ENCODE peak calls at places on chromosomes 7 and 10, in ten cellular contexts. One of them, this sample, is unnamed.

GRCh38 chr10:123297175-123297574 is 143.0 kb downstream of the BUB3 start:
- DNase-seq in right lobe of liver: no peak
- DNase-seq in brain microvascular endothelial cell: no peak
- DNase-seq in IMR-90: no peak
- DNase-seq in neuronal stem cell: no peak
- DNase-seq in pancreas: no peak
- DNase-seq in aorta: no peak
- DNase-seq in A549: no peak
- DNase-seq in adrenal gland: no peak
- DNase-seq in hepatocyte: no peak
- DNase-seq in this sample: no peak

GRCh38 chr7:452230-452751 is 67.4 kb downstream of the PDGFA start:
- DNase-seq in IMR-90: peak
- DNase-seq in adrenal gland: no peak
- DNase-seq in pancreas: no peak
- DNase-seq in neuronal stem cell: no peak
- DNase-seq in right lobe of liver: peak
- DNase-seq in brain microvascular endothelial cell: peak
- DNase-seq in hepatocyte: peak
- DNase-seq in aorta: no peak
- DNase-seq in A549: no peak
- DNase-seq in this sample: no peak

GRCh38 chr7:149027055-149027454 is 1.2 kb downstream of the PDIA4 start:
- DNase-seq in A549: no peak
- DNase-seq in adrenal gland: no peak
- DNase-seq in pancreas: no peak
- DNase-seq in right lobe of liver: no peak
- DNase-seq in neuronal stem cell: no peak
- DNase-seq in IMR-90: no peak
- DNase-seq in brain microvascular endothelial cell: no peak
- DNase-seq in hepatocyte: no peak
- DNase-seq in aorta: no peak
- DNase-seq in this sample: no peak

GRCh38 chr10:19835952-19836351 is 19.7 kb downstream of the PLXDC2 start:
- DNase-seq in brain microvascular endothelial cell: no peak
- DNase-seq in aorta: no peak
- DNase-seq in adrenal gland: no peak
- DNase-seq in right lobe of liver: no peak
- DNase-seq in A549: no peak
- DNase-seq in neuronal stem cell: no peak
- DNase-seq in hepatocyte: no peak
- DNase-seq in pancreas: no peak
- DNase-seq in IMR-90: no peak
- DNase-seq in this sample: no peak

GRCh38 chr7:46900312-46901263 is 681.3 kb downstream of the TNS3 start:
- DNase-seq in IMR-90: peak
- DNase-seq in neuronal stem cell: no peak
- DNase-seq in brain microvascular endothelial cell: no peak
- DNase-seq in pancreas: no peak
- DNase-seq in A549: no peak
- DNase-seq in right lobe of liver: no peak
- DNase-seq in aorta: no peak
- DNase-seq in adrenal gland: peak
- DNase-seq in hepatocyte: no peak
- DNase-seq in this sample: no peak

GRCh38 chr7:98557538-98558031 is 59.5 kb upstream of the NPTX2 start:
- DNase-seq in right lobe of liver: no peak
- DNase-seq in IMR-90: no peak
- DNase-seq in adrenal gland: peak
- DNase-seq in brain microvascular endothelial cell: no peak
- DNase-seq in pancreas: peak
- DNase-seq in aorta: no peak
- DNase-seq in A549: no peak
- DNase-seq in hepatocyte: peak
- DNase-seq in neuronal stem cell: no peak
- DNase-seq in this sample: no peak

GRCh38 chr7:65216469-65216868 is 157.2 kb upstream of the ZNF92 start:
- DNase-seq in neuronal stem cell: peak
- DNase-seq in adrenal gland: peak
- DNase-seq in hepatocyte: peak
- DNase-seq in A549: no peak
- DNase-seq in pancreas: peak
- DNase-seq in brain microvascular endothelial cell: no peak
- DNase-seq in aorta: peak
- DNase-seq in IMR-90: peak
- DNase-seq in right lobe of liver: peak
- DNase-seq in this sample: peak

GRCh38 chr7:77258593-77258992 is 59.0 kb upstream of the FGL2 start:
- DNase-seq in aorta: no peak
- DNase-seq in A549: no peak
- DNase-seq in hepatocyte: no peak
- DNase-seq in neuronal stem cell: no peak
- DNase-seq in pancreas: no peak
- DNase-seq in adrenal gland: no peak
- DNase-seq in brain microvascular endothelial cell: no peak
- DNase-seq in right lobe of liver: no peak
- DNase-seq in IMR-90: no peak
- DNase-seq in this sample: no peak

GRCh38 chr10:3784510-3785250 is at the start of gene KLF6:
- DNase-seq in hepatocyte: peak
- DNase-seq in aorta: peak
- DNase-seq in right lobe of liver: peak
- DNase-seq in adrenal gland: no peak
- DNase-seq in brain microvascular endothelial cell: no peak
- DNase-seq in IMR-90: peak
- DNase-seq in pancreas: peak
- DNase-seq in neuronal stem cell: no peak
- DNase-seq in A549: no peak
- DNase-seq in this sample: no peak

GRCh38 chr7:49297958-49298357 is 373.6 kb downstream of the CDC14C start:
- DNase-seq in A549: no peak
- DNase-seq in aorta: no peak
- DNase-seq in pancreas: no peak
- DNase-seq in hepatocyte: no peak
- DNase-seq in right lobe of liver: no peak
- DNase-seq in neuronal stem cell: no peak
- DNase-seq in adrenal gland: no peak
- DNase-seq in IMR-90: no peak
- DNase-seq in brain microvascular endothelial cell: no peak
- DNase-seq in this sample: no peak

GRCh38 chr7:49295136-49295535 is 370.8 kb downstream of the CDC14C start:
- DNase-seq in IMR-90: no peak
- DNase-seq in aorta: no peak
- DNase-seq in right lobe of liver: no peak
- DNase-seq in pancreas: no peak
- DNase-seq in hepatocyte: no peak
- DNase-seq in brain microvascular endothelial cell: no peak
- DNase-seq in adrenal gland: no peak
- DNase-seq in A549: no peak
- DNase-seq in neuronal stem cell: no peak
- DNase-seq in this sample: peak

GRCh38 chr7:49294611-49295010 is 370.3 kb downstream of the CDC14C start:
- DNase-seq in pancreas: no peak
- DNase-seq in A549: no peak
- DNase-seq in hepatocyte: no peak
- DNase-seq in neuronal stem cell: no peak
- DNase-seq in adrenal gland: no peak
- DNase-seq in IMR-90: no peak
- DNase-seq in brain microvascular endothelial cell: no peak
- DNase-seq in aorta: no peak
- DNase-seq in right lobe of liver: no peak
- DNase-seq in this sample: peak
- H3K27ac ChIP-seq in pancreas: no peak
- H3K27ac ChIP-seq in A549: no peak
- H3K27ac ChIP-seq in hepatocyte: no peak
- H3K27ac ChIP-seq in neuronal stem cell: no peak
- H3K27ac ChIP-seq in adrenal gland: no peak
- H3K27ac ChIP-seq in IMR-90: no peak
- H3K27ac ChIP-seq in brain microvascular endothelial cell: no peak
- H3K27ac ChIP-seq in aorta: no peak
- H3K27ac ChIP-seq in right lobe of liver: no peak
- H3K27ac ChIP-seq in this sample: peak

DNA sequence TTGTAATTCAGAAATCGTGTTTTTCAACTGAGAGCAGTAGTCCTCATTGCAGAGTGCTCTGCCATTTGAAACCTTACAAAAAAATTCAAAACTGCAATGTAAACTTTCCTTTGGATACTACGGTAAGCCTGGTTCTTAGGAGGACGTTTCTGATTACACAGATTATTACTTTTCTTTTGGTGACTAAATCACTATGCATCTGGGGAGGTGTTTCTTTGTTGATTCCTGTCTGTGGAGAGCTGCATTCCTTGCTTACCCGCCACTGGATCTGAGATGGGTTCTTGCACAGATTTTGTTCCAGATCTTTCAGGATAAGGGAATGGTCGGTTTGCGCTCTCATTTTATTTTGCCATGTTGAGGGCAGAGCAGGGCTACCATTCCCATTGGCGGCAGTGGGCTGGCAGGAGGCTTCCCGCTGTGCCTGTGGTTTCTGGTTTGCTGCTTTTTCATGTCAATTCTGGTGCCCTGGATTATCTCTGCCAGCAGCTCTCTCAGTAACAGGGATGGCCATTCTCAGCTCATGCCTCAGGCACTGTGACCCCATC is 485.1 kb downstream of the GLRX3 start:
- DNase-seq in aorta: no peak
- DNase-seq in A549: no peak
- DNase-seq in pancreas: no peak
- DNase-seq in hepatocyte: no peak
- DNase-seq in IMR-90: no peak
- DNase-seq in brain microvascular endothelial cell: no peak
- DNase-seq in neuronal stem cell: no peak
- DNase-seq in adrenal gland: no peak
- DNase-seq in right lobe of liver: no peak
- DNase-seq in this sample: no peak
- H3K27ac ChIP-seq in aorta: no peak
- H3K27ac ChIP-seq in A549: no peak
- H3K27ac ChIP-seq in pancreas: no peak
- H3K27ac ChIP-seq in hepatocyte: no peak
- H3K27ac ChIP-seq in IMR-90: no peak
- H3K27ac ChIP-seq in brain microvascular endothelial cell: no peak
- H3K27ac ChIP-seq in neuronal stem cell: no peak
- H3K27ac ChIP-seq in adrenal gland: no peak
- H3K27ac ChIP-seq in right lobe of liver: no peak
- H3K27ac ChIP-seq in this sample: no peak

GRCh38 chr10:396535-397220 is 261.4 kb downstream of the ZMYND11 start:
- DNase-seq in adrenal gland: no peak
- DNase-seq in brain microvascular endothelial cell: no peak
- DNase-seq in A549: no peak
- DNase-seq in IMR-90: no peak
- DNase-seq in right lobe of liver: no peak
- DNase-seq in neuronal stem cell: no peak
- DNase-seq in hepatocyte: no peak
- DNase-seq in aorta: no peak
- DNase-seq in pancreas: no peak
- DNase-seq in this sample: no peak
- H3K27ac ChIP-seq in adrenal gland: peak
- H3K27ac ChIP-seq in brain microvascular endothelial cell: no peak
- H3K27ac ChIP-seq in A549: no peak
- H3K27ac ChIP-seq in IMR-90: no peak
- H3K27ac ChIP-seq in right lobe of liver: no peak
- H3K27ac ChIP-seq in neuronal stem cell: no peak
- H3K27ac ChIP-seq in hepatocyte: no peak
- H3K27ac ChIP-seq in aorta: no peak
- H3K27ac ChIP-seq in pancreas: no peak
- H3K27ac ChIP-seq in this sample: no peak

GRCh38 chr10:96352587-96352986 is 6.2 kb downstream of the OPALIN start:
- DNase-seq in brain microvascular endothelial cell: no peak
- DNase-seq in IMR-90: no peak
- DNase-seq in adrenal gland: no peak
- DNase-seq in hepatocyte: peak
- DNase-seq in right lobe of liver: no peak
- DNase-seq in aorta: no peak
- DNase-seq in neuronal stem cell: no peak
- DNase-seq in pancreas: no peak
- DNase-seq in A549: no peak
- DNase-seq in this sample: no peak
- H3K27ac ChIP-seq in brain microvascular endothelial cell: no peak
- H3K27ac ChIP-seq in IMR-90: no peak
- H3K27ac ChIP-seq in adrenal gland: no peak
- H3K27ac ChIP-seq in hepatocyte: peak
- H3K27ac ChIP-seq in right lobe of liver: no peak
- H3K27ac ChIP-seq in aorta: no peak
- H3K27ac ChIP-seq in neuronal stem cell: no peak
- H3K27ac ChIP-seq in pancreas: no peak
- H3K27ac ChIP-seq in A549: no peak
- H3K27ac ChIP-seq in this sample: no peak

GRCh38 chr7:126702242-126703016 is 550.3 kb downstream of the GRM8 start:
- DNase-seq in adrenal gland: no peak
- DNase-seq in right lobe of liver: no peak
- DNase-seq in IMR-90: no peak
- DNase-seq in hepatocyte: no peak
- DNase-seq in A549: no peak
- DNase-seq in pancreas: no peak
- DNase-seq in aorta: no peak
- DNase-seq in neuronal stem cell: no peak
- DNase-seq in brain microvascular endothelial cell: no peak
- DNase-seq in this sample: no peak
- H3K27ac ChIP-seq in adrenal gland: no peak
- H3K27ac ChIP-seq in right lobe of liver: no peak
- H3K27ac ChIP-seq in IMR-90: no peak
- H3K27ac ChIP-seq in hepatocyte: no peak
- H3K27ac ChIP-seq in A549: no peak
- H3K27ac ChIP-seq in pancreas: no peak
- H3K27ac ChIP-seq in aorta: no peak
- H3K27ac ChIP-seq in neuronal stem cell: no peak
- H3K27ac ChIP-seq in brain microvascular endothelial cell: peak
- H3K27ac ChIP-seq in this sample: no peak

GRCh38 chr10:70652761-70653657 is 19.3 kb upstream of the ADAMTS14 start:
- DNase-seq in A549: no peak
- DNase-seq in aorta: peak
- DNase-seq in hepatocyte: peak
- DNase-seq in pancreas: peak
- DNase-seq in adrenal gland: peak
- DNase-seq in neuronal stem cell: no peak
- DNase-seq in brain microvascular endothelial cell: peak
- DNase-seq in IMR-90: peak
- DNase-seq in right lobe of liver: no peak
- DNase-seq in this sample: no peak
- H3K27ac ChIP-seq in A549: no peak
- H3K27ac ChIP-seq in aorta: no peak
- H3K27ac ChIP-seq in hepatocyte: peak
- H3K27ac ChIP-seq in pancreas: no peak
- H3K27ac ChIP-seq in adrenal gland: peak
- H3K27ac ChIP-seq in neuronal stem cell: no peak
- H3K27ac ChIP-seq in brain microvascular endothelial cell: peak
- H3K27ac ChIP-seq in IMR-90: peak
- H3K27ac ChIP-seq in right lobe of liver: no peak
- H3K27ac ChIP-seq in this sample: peak

DNA sequence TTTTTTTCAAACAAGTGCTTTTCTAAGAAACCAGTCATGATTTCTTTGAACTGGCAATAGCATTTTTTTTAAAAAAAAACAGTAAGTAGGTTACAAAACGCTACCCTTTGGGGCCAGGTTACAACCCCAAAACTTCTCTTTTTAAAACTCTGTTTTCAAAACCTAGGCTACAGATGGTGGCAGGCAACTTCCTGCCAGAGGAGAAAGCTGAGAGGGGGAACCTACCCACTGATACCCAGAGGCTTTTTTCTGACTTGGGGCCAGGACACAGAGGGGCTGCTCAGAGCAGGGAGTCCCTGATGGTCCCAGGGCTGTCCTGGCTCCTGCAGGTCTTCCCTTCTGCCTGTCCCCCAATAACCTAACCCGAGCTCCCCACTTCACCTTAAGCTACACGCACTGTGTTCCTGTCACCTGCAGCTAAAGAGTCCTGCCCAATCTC is 6.9 kb downstream of the STN1 start:
- DNase-seq in adrenal gland: no peak
- DNase-seq in pancreas: no peak
- DNase-seq in A549: no peak
- DNase-seq in brain microvascular endothelial cell: no peak
- DNase-seq in aorta: no peak
- DNase-seq in right lobe of liver: no peak
- DNase-seq in IMR-90: no peak
- DNase-seq in neuronal stem cell: no peak
- DNase-seq in hepatocyte: no peak
- DNase-seq in this sample: no peak
- H3K27ac ChIP-seq in adrenal gland: peak
- H3K27ac ChIP-seq in pancreas: peak
- H3K27ac ChIP-seq in A549: peak
- H3K27ac ChIP-seq in brain microvascular endothelial cell: no peak
- H3K27ac ChIP-seq in aorta: peak
- H3K27ac ChIP-seq in right lobe of liver: no peak
- H3K27ac ChIP-seq in IMR-90: no peak
- H3K27ac ChIP-seq in neuronal stem cell: no peak
- H3K27ac ChIP-seq in hepatocyte: no peak
- H3K27ac ChIP-seq in this sample: peak

This sample was measured in epithelial cell of prostate.